ENCODE peak calls at places on chromosomes 3 and 15, in six cellular contexts. One of them, this sample, is unnamed.

GRCh38 chr3:13064469-13064868 is 8.8 kb downstream of the IQSEC1 start:
- DNase-seq in HepG2: no peak
- DNase-seq in OCI-LY7: no peak
- DNase-seq in right atrium auricular region: no peak
- DNase-seq in left ventricle myocardium inferior: no peak
- DNase-seq in tibial artery: no peak
- DNase-seq in this sample: no peak

GRCh38 chr3:197495999-197496745 is 59.6 kb downstream of the BDH1 start:
- DNase-seq in right atrium auricular region: no peak
- DNase-seq in OCI-LY7: no peak
- DNase-seq in HepG2: no peak
- DNase-seq in tibial artery: no peak
- DNase-seq in left ventricle myocardium inferior: no peak
- DNase-seq in this sample: no peak

GRCh38 chr15:51876169-51876568 is 46.7 kb downstream of the TMOD3 start:
- DNase-seq in OCI-LY7: no peak
- DNase-seq in right atrium auricular region: no peak
- DNase-seq in HepG2: no peak
- DNase-seq in left ventricle myocardium inferior: no peak
- DNase-seq in tibial artery: no peak
- DNase-seq in this sample: no peak

GRCh38 chr3:111392911-111393351 is 149.1 kb upstream of the CD96 start:
- DNase-seq in right atrium auricular region: no peak
- DNase-seq in OCI-LY7: peak; percentile 0
- DNase-seq in tibial artery: no peak
- DNase-seq in HepG2: no peak
- DNase-seq in left ventricle myocardium inferior: no peak
- DNase-seq in this sample: no peak

GRCh38 chr3:160980740-160981139 is 124.4 kb downstream of the B3GALNT1 start:
- DNase-seq in tibial artery: no peak
- DNase-seq in right atrium auricular region: no peak
- DNase-seq in OCI-LY7: no peak
- DNase-seq in HepG2: no peak
- DNase-seq in left ventricle myocardium inferior: no peak
- DNase-seq in this sample: no peak

GRCh38 chr15:46344115-46344749 is 709.4 kb downstream of the SQOR start:
- DNase-seq in tibial artery: no peak
- DNase-seq in left ventricle myocardium inferior: no peak
- DNase-seq in right atrium auricular region: no peak
- DNase-seq in HepG2: no peak
- DNase-seq in OCI-LY7: no peak
- DNase-seq in this sample: no peak

GRCh38 chr15:88920186-88920891 is 7.2 kb upstream of the MFGE8 start:
- DNase-seq in right atrium auricular region: peak; percentile 56
- DNase-seq in HepG2: no peak
- DNase-seq in left ventricle myocardium inferior: no peak
- DNase-seq in OCI-LY7: no peak
- DNase-seq in tibial artery: no peak
- DNase-seq in this sample: no peak

GRCh38 chr3:126747768-126748167 is 43.7 kb downstream of the CHCHD6 start:
- DNase-seq in HepG2: no peak
- DNase-seq in left ventricle myocardium inferior: no peak
- DNase-seq in tibial artery: no peak
- DNase-seq in OCI-LY7: no peak
- DNase-seq in right atrium auricular region: no peak
- DNase-seq in this sample: peak; percentile 24

GRCh38 chr15:68347392-68347791 is 69.8 kb downstream of the FEM1B start:
- DNase-seq in OCI-LY7: no peak
- DNase-seq in HepG2: no peak
- DNase-seq in right atrium auricular region: no peak
- DNase-seq in tibial artery: no peak
- DNase-seq in left ventricle myocardium inferior: no peak
- DNase-seq in this sample: no peak

GRCh38 chr15:26200427-26200826 is 337.3 kb upstream of the ATP10A start:
- DNase-seq in right atrium auricular region: no peak
- DNase-seq in HepG2: no peak
- DNase-seq in OCI-LY7: no peak
- DNase-seq in left ventricle myocardium inferior: no peak
- DNase-seq in tibial artery: no peak
- DNase-seq in this sample: no peak

GRCh38 chr3:169534439-169534838 is 129.1 kb downstream of the MECOM start:
- DNase-seq in OCI-LY7: no peak
- DNase-seq in left ventricle myocardium inferior: no peak
- DNase-seq in tibial artery: no peak
- DNase-seq in HepG2: no peak
- DNase-seq in right atrium auricular region: no peak
- DNase-seq in this sample: no peak

GRCh38 chr3:192915306-192915705 is 2.4 kb downstream of the MB21D2 start:
- DNase-seq in right atrium auricular region: no peak
- DNase-seq in HepG2: peak; percentile 41
- DNase-seq in tibial artery: no peak
- DNase-seq in OCI-LY7: peak; percentile 3
- DNase-seq in left ventricle myocardium inferior: no peak
- DNase-seq in this sample: no peak

GRCh38 chr15:39181348-39181747 is 399.5 kb upstream of the THBS1 start:
- DNase-seq in OCI-LY7: no peak
- DNase-seq in right atrium auricular region: no peak
- DNase-seq in tibial artery: no peak
- DNase-seq in HepG2: no peak
- DNase-seq in left ventricle myocardium inferior: no peak
- DNase-seq in this sample: no peak
- TF ChIP-seq CTCF in OCI-LY7: no peak
- TF ChIP-seq CTCF in right atrium auricular region: no peak
- TF ChIP-seq CTCF in tibial artery: no peak
- TF ChIP-seq CTCF in HepG2: no peak
- TF ChIP-seq CTCF in left ventricle myocardium inferior: no peak
- TF ChIP-seq CTCF in this sample: no peak

GRCh38 chr15:76335851-76336253 is 721 bp upstream of the ISL2 start:
- DNase-seq in tibial artery: no peak
- DNase-seq in left ventricle myocardium inferior: no peak
- DNase-seq in HepG2: no peak
- DNase-seq in right atrium auricular region: no peak
- DNase-seq in OCI-LY7: peak; percentile 46
- DNase-seq in this sample: no peak
- H3K4me3 ChIP-seq in tibial artery: no peak overlapping the region
- H3K4me3 ChIP-seq in left ventricle myocardium inferior: peak overlapping the region; percentile 45
- H3K4me3 ChIP-seq in HepG2: peak overlapping the region; percentile 77
- H3K4me3 ChIP-seq in right atrium auricular region: no peak overlapping the region
- H3K4me3 ChIP-seq in OCI-LY7: peak overlapping the region; percentile 77
- H3K4me3 ChIP-seq in this sample: peak overlapping the region; percentile 39

DNA sequence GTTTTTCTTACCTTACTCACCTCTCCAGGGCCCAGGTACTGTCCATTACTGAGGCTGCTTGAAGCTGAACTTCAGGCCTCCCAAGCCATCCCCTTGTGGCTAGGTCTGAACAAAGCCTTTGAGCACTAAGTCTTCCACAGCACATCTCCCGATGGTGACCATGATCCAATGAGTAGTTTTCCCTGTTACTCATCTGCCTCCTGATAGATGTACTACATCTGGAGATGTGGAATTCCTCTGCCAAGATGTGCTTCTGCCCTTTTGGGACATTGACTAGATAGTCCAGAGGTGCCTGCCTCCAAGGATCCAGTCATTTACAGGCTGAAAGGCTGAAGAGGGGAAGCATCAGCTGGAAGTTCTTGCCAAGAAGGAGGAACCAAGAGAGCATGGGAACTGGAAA is 28.9 kb upstream of the SLC35G2 start:
- DNase-seq in tibial artery: no peak
- DNase-seq in left ventricle myocardium inferior: no peak
- DNase-seq in OCI-LY7: no peak
- DNase-seq in right atrium auricular region: no peak
- DNase-seq in HepG2: no peak
- DNase-seq in this sample: no peak
- H3K27ac ChIP-seq in tibial artery: no peak overlapping the region
- H3K27ac ChIP-seq in left ventricle myocardium inferior: no peak overlapping the region
- H3K27ac ChIP-seq in OCI-LY7: no peak overlapping the region
- H3K27ac ChIP-seq in right atrium auricular region: no peak overlapping the region
- H3K27ac ChIP-seq in HepG2: no peak overlapping the region
- H3K27ac ChIP-seq in this sample: no peak overlapping the region

GRCh38 chr3:19641408-19641807 is 292.6 kb downstream of the EFHB start:
- DNase-seq in HepG2: no peak
- DNase-seq in left ventricle myocardium inferior: no peak
- DNase-seq in OCI-LY7: no peak
- DNase-seq in right atrium auricular region: no peak
- DNase-seq in tibial artery: no peak
- DNase-seq in this sample: no peak
- TF ChIP-seq CTCF in HepG2: no peak
- TF ChIP-seq CTCF in left ventricle myocardium inferior: no peak
- TF ChIP-seq CTCF in OCI-LY7: no peak
- TF ChIP-seq CTCF in right atrium auricular region: no peak
- TF ChIP-seq CTCF in tibial artery: no peak
- TF ChIP-seq CTCF in this sample: no peak

GRCh38 chr3:158791259-158791920 is 10.5 kb upstream of the MFSD1 start:
- DNase-seq in HepG2: peak; percentile 58
- DNase-seq in left ventricle myocardium inferior: no peak
- DNase-seq in right atrium auricular region: no peak
- DNase-seq in tibial artery: no peak
- DNase-seq in OCI-LY7: peak; percentile 78
- DNase-seq in this sample: no peak
- H3K4me3 ChIP-seq in HepG2: no peak overlapping the region
- H3K4me3 ChIP-seq in left ventricle myocardium inferior: peak overlapping the region; percentile 39
- H3K4me3 ChIP-seq in right atrium auricular region: peak overlapping the region; percentile 18
- H3K4me3 ChIP-seq in tibial artery: peak overlapping the region; percentile 28
- H3K4me3 ChIP-seq in OCI-LY7: peak overlapping the region; percentile 15
- H3K4me3 ChIP-seq in this sample: peak overlapping the region; percentile 27

GRCh38 chr3:128194843-128195242 is 41.6 kb downstream of the EEFSEC start:
- DNase-seq in OCI-LY7: no peak
- DNase-seq in HepG2: no peak
- DNase-seq in right atrium auricular region: no peak
- DNase-seq in left ventricle myocardium inferior: peak; percentile 34
- DNase-seq in tibial artery: no peak
- DNase-seq in this sample: no peak
- H3K27ac ChIP-seq in OCI-LY7: no peak overlapping the region
- H3K27ac ChIP-seq in HepG2: no peak overlapping the region
- H3K27ac ChIP-seq in right atrium auricular region: peak overlapping the region; percentile 46
- H3K27ac ChIP-seq in left ventricle myocardium inferior: peak overlapping the region; percentile 60
- H3K27ac ChIP-seq in tibial artery: no peak overlapping the region
- H3K27ac ChIP-seq in this sample: no peak overlapping the region

DNA sequence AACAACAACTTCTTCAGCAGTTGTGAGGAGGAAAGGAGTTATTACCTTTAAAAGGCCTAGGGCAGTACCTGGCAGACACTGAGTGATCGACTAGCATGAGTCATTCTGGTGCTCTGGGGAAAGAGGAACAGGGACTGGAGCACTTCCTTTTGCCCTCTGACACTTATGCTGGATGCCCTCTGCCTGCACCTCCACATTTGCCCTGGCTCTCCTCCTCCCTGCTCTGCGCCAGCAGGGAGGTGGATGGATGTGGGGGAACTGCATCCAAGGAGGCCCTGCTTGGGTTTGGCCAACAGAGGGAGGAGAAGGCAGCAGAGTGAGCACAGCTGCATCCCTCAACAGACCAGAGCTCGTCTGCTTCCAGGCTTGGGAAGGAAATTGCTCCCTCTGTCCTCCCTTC is 75.1 kb downstream of the SEMA5B start:
- DNase-seq in OCI-LY7: peak; percentile 3
- DNase-seq in left ventricle myocardium inferior: no peak
- DNase-seq in HepG2: no peak
- DNase-seq in right atrium auricular region: no peak
- DNase-seq in tibial artery: no peak
- DNase-seq in this sample: no peak
- TF ChIP-seq CTCF in OCI-LY7: no peak
- TF ChIP-seq CTCF in left ventricle myocardium inferior: peak; percentile 53
- TF ChIP-seq CTCF in HepG2: no peak
- TF ChIP-seq CTCF in right atrium auricular region: peak; percentile 61
- TF ChIP-seq CTCF in tibial artery: no peak
- TF ChIP-seq CTCF in this sample: no peak